ENCODE peak calls at places on chromosomes 12 and 14, in six cellular contexts. J, N, G, B, R and W are unnamed samples.

GRCh38 chr14:73227812-73228781 is 9.2 kb upstream of the PAPLN start:
- DNase-seq in N (no peak), R (peak), G (no peak), B (no peak), J (no peak), W (peak)

GRCh38 chr14:54256156-54256555 is 140.7 kb upstream of the CDKN3 start:
- DNase-seq in J (no peak), B (no peak), N (no peak), R (no peak), G (no peak), W (no peak)

GRCh38 chr14:61502459-61503093 is 181.2 kb downstream of the PRKCH start:
- DNase-seq in B (no peak), G (no peak), J (no peak), N (no peak), R (no peak), W (no peak)

GRCh38 chr14:51860164-51860835 is at the start of gene GNG2:
- DNase-seq in G (peak), N (peak), R (peak), J (peak), B (peak), W (no peak)

GRCh38 chr12:54416908-54417603 is 2.0 kb downstream of the ITGA5 start:
- DNase-seq in J (no peak), G (no peak), B (no peak), N (no peak), R (peak), W (no peak)

GRCh38 chr14:65210827-65211192 is 108.5 kb upstream of the MAX start:
- DNase-seq in R (peak), B (no peak), N (no peak), J (no peak), G (no peak), W (no peak)

GRCh38 chr14:69001375-69001774 is 22.3 kb upstream of the ACTN1 start:
- DNase-seq in N (no peak), R (no peak), J (no peak), G (no peak), B (no peak), W (no peak)

GRCh38 chr12:82660541-82661325 is 26.0 kb upstream of the TMTC2 start:
- DNase-seq in N (no peak), J (no peak), G (no peak), R (no peak), B (no peak), W (no peak)

GRCh38 chr12:65832217-65832616 is 7.9 kb downstream of the HMGA2 start:
- DNase-seq in N (no peak), G (no peak), R (no peak), B (no peak), J (no peak), W (no peak)

GRCh38 chr12:57389033-57389432 is 41.8 kb downstream of the R3HDM2 start:
- DNase-seq in B (no peak), R (peak), G (no peak), J (no peak), N (no peak), W (peak)

GRCh38 chr12:71840226-71840847 is 778 bp downstream of the TBC1D15 start:
- DNase-seq in R (peak), B (no peak), G (no peak), N (no peak), J (no peak), W (peak)

GRCh38 chr14:87971010-87971409 is 22.0 kb downstream of the GALC start:
- DNase-seq in J (no peak), G (no peak), B (no peak), N (no peak), R (no peak), W (no peak)

GRCh38 chr12:61018571-61018970 is 1241.6 kb upstream of the USP15 start:
- DNase-seq in N (no peak), G (no peak), B (no peak), R (no peak), J (no peak), W (no peak)

GRCh38 chr12:14258468-14258947 is 107.0 kb upstream of the ATF7IP start:
- DNase-seq in B (no peak), N (peak), J (no peak), G (peak), R (peak), W (no peak)

GRCh38 chr12:27198036-27198435 is 46.0 kb upstream of the STK38L start:
- DNase-seq in R (peak), G (no peak), J (no peak), N (no peak), B (no peak), W (no peak)